ENCODE peak calls at places on chromosomes 6 and 20, in five cellular contexts. A is heart right ventricle, O is PC-9, H is mesendoderm, S is ovary. X is an unnamed sample.

GRCh38 chr6:125953502-125953875 is 3.1 kb upstream of the HINT3 start:
- DNase-seq in A (no peak), O (no peak), S (no peak), H (peak; percentile 68), X (no peak)

GRCh38 chr20:44941292-44941691 is 18.9 kb downstream of the TOMM34 start:
- DNase-seq in A (no peak), H (no peak), O (no peak), S (no peak), X (no peak)

GRCh38 chr6:150720774-150721233 is 121.1 kb downstream of the PLEKHG1 start:
- DNase-seq in O (peak; percentile 45), S (no peak), A (no peak), H (peak; percentile 69), X (peak; percentile 69)

GRCh38 chr6:20708367-20709124 is 174.3 kb downstream of the CDKAL1 start:
- DNase-seq in O (no peak), A (no peak), H (peak; percentile 19), S (no peak), X (no peak)

GRCh38 chr20:43925215-43925614 is 10.6 kb downstream of the TOX2 start:
- DNase-seq in H (no peak), A (no peak), S (no peak), O (no peak), X (no peak)

GRCh38 chr6:142635130-142635529 is 309.8 kb downstream of the HIVEP2 start:
- DNase-seq in H (no peak), A (no peak), O (no peak), S (no peak), X (no peak)

GRCh38 chr6:77650098-77650663 is 2.7 kb upstream of the MEI4 start:
- DNase-seq in H (peak; percentile 97), A (peak; percentile 16), S (no peak), O (no peak), X (peak; percentile 87)

GRCh38 chr6:32046450-32047083 is 8.4 kb downstream of the CYP21A2 start:
- DNase-seq in O (peak; percentile 66), H (peak; percentile 57), S (peak; percentile 70), A (peak; percentile 54), X (peak; percentile 10)

GRCh38 chr6:44386929-44387345 is 569 bp upstream of the CDC5L start:
- DNase-seq in S (peak; percentile 26), A (no peak), H (no peak), O (peak; percentile 5), X (peak; percentile 7)

DNA sequence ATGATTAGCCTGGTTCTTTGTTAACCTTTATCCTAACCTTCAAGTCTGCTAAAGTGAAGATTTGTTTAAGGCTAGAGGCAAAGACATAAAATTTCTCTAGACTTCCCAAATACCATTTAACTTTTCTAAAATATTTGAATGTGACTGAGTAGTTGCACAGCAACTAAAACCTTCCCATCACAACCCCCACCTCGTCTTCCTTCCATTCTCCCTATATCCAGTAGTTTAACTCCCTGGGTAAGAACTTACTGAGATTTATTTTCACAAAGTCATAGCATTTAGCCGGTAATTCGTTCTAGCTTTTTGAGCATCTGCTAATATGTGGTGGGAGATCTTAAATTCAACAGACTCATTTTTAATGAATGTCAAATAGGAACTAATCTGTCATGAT is 87.9 kb upstream of the AKIRIN2 start:
- DNase-seq in H (no peak), S (no peak), A (no peak), O (no peak), X (no peak)
- H3K27ac ChIP-seq in H (no peak overlapping the region), S (no peak overlapping the region), A (no peak overlapping the region), O (no peak overlapping the region), X (no peak overlapping the region)

GRCh38 chr6:98846021-98846380 is 11.6 kb downstream of the POU3F2 start:
- DNase-seq in S (no peak), O (no peak), H (no peak), A (no peak), X (no peak)
- H3K27ac ChIP-seq in S (no peak overlapping the region), O (no peak overlapping the region), H (no peak overlapping the region), A (no peak overlapping the region), X (no peak overlapping the region)

GRCh38 chr20:23157741-23158140 is 71.6 kb upstream of the CD93 start:
- DNase-seq in O (no peak), S (no peak), H (no peak), A (no peak), X (no peak)
- H3K27ac ChIP-seq in O (no peak overlapping the region), S (no peak overlapping the region), H (no peak overlapping the region), A (no peak overlapping the region), X (no peak overlapping the region)

DNA sequence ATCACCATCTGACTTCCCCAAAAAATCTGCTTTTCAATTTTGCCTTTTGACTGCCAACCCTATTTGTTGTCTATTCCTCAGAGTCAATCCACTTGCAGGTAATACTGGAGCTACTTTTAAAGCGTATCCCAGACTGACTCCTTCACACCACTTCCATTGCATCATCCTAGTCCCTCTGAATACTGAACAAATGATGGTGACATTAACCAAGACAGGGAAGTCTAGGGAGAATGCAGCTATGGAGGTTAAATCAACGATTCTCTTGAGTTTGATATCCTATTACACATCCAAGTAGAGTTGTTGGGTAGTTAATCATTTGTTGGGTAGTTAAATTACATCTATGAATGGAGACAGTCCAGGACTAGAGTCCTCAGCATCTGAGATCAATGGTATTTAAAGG is 2.0 kb downstream of the OGFRL1 start:
- DNase-seq in O (no peak), H (no peak), S (no peak), A (no peak), X (no peak)
- H3K27ac ChIP-seq in O (no peak overlapping the region), H (no peak overlapping the region), S (no peak overlapping the region), A (no peak overlapping the region), X (no peak overlapping the region)

GRCh38 chr20:47357296-47358051 is 975 bp upstream of the ZMYND8 start:
- DNase-seq in H (peak; percentile 99), O (peak; percentile 94), S (peak; percentile 78), A (peak; percentile 74), X (peak; percentile 89)

GRCh38 chr20:47359533-47360206 is 3.2 kb upstream of the ZMYND8 start:
- DNase-seq in S (no peak), H (no peak), A (peak; percentile 21), O (no peak), X (peak; percentile 58)

GRCh38 chr20:47356526-47357295 is at the start of gene ZMYND8:
- DNase-seq in S (peak; percentile 99), H (peak; percentile 97), O (peak; percentile 99), A (peak; percentile 89), X (peak; percentile 83)

GRCh38 chr20:47358672-47359532 is 2.4 kb upstream of the ZMYND8 start:
- DNase-seq in S (peak; percentile 62), H (peak; percentile 98), A (peak; percentile 84), O (peak; percentile 92), X (peak; percentile 93)

DNA sequence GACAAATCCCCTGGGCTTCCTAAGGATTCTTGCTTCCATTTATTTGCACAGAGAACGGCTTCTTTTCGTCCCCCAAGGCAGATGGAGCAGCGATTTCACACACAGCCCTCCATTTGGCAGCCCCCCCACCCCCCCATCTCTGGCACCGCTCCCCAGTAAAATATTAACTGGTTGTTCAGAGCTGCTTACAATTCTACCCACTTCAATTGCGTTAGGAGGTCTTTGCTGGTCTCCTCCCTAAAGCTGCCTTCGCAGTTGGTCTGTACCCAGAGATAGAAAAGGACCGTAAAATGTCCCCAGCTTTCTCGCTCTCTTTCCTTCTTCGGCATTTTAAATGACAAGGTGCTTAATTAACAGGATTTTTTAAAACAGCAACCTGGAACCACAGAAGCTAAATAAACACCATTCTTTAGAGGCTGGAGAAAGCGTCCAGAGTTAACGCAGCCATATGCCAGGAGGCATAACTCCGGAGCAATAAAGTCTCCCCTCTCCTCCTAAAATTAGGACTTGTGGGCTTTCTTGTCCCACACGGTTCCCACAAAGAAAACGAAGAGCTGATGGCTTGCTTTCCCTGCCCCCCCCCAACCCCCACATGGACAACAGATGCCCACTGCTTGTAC is 1.7 kb upstream of the ZMYND8 start:
- DNase-seq in O (no peak), A (peak; percentile 17), S (no peak), H (no peak), X (no peak)
- H3K27ac ChIP-seq in O (peak overlapping the region; percentile 99), A (peak overlapping the region; percentile 99), S (peak overlapping the region; percentile 83), H (peak overlapping the region; percentile 98), X (peak overlapping the region; percentile 100)

GRCh38 chr6:75427342-75427741 is 66.3 kb downstream of the FILIP1 start:
- DNase-seq in H (no peak), A (no peak), S (no peak), O (no peak), X (no peak)

GRCh38 chr6:75429304-75429703 is 64.3 kb downstream of the FILIP1 start:
- DNase-seq in O (no peak), S (no peak), A (no peak), H (no peak), X (no peak)

GRCh38 chr6:75431379-75431778 is 62.2 kb downstream of the FILIP1 start:
- DNase-seq in S (no peak), O (no peak), H (no peak), A (peak; percentile 73), X (no peak)

GRCh38 chr6:75430631-75431345 is 62.8 kb downstream of the FILIP1 start:
- DNase-seq in S (no peak), O (no peak), A (no peak), H (no peak), X (no peak)

GRCh38 chr6:75428204-75428603 is 65.4 kb downstream of the FILIP1 start:
- DNase-seq in A (no peak), O (no peak), S (no peak), H (no peak), X (no peak)
- H3K27ac ChIP-seq in A (no peak overlapping the region), O (no peak overlapping the region), S (no peak overlapping the region), H (no peak overlapping the region), X (no peak overlapping the region)

GRCh38 chr6:116945809-116946208 is 68.8 kb downstream of the RFX6 start:
- DNase-seq in H (no peak), O (no peak), A (no peak), S (no peak), X (no peak)
- H3K27ac ChIP-seq in H (no peak overlapping the region), O (no peak overlapping the region), A (no peak overlapping the region), S (no peak overlapping the region), X (no peak overlapping the region)

GRCh38 chr6:408599-409102 is 17.1 kb downstream of the IRF4 start:
- DNase-seq in O (peak; percentile 30), H (peak; percentile 80), A (peak; percentile 59), S (no peak), X (no peak)

GRCh38 chr6:409370-409972 is 17.9 kb downstream of the IRF4 start:
- DNase-seq in A (no peak), O (no peak), H (no peak), S (no peak), X (no peak)

GRCh38 chr6:404685-405423 is 13.3 kb downstream of the IRF4 start:
- DNase-seq in O (no peak), H (no peak), S (no peak), A (no peak), X (no peak)

GRCh38 chr6:410555-411395 is 19.2 kb downstream of the IRF4 start:
- DNase-seq in A (no peak), O (no peak), H (no peak), S (no peak), X (peak; percentile 90)

GRCh38 chr6:408148-408547 is 16.6 kb downstream of the IRF4 start:
- DNase-seq in O (no peak), S (no peak), H (no peak), A (no peak), X (no peak)
- H3K27ac ChIP-seq in O (no peak overlapping the region), S (no peak overlapping the region), H (no peak overlapping the region), A (no peak overlapping the region), X (no peak overlapping the region)

GRCh38 chr6:140175486-140175885 is 801.0 kb upstream of the CITED2 start:
- DNase-seq in A (no peak), S (no peak), O (no peak), H (no peak), X (no peak)
- H3K27ac ChIP-seq in A (no peak overlapping the region), S (no peak overlapping the region), O (no peak overlapping the region), H (no peak overlapping the region), X (no peak overlapping the region)